ENCODE peak calls at places on chromosomes 4 and X, in eight cellular contexts. R, E, X, M, G, Q, J and D are unnamed samples.

GRCh38 chrX:153926863-153927685 is 1.0 kb upstream of the ARHGAP4 start:
- DNase-seq in X (peak), Q (peak), R (no peak), J (peak), E (no peak), G (peak), M (peak), D (peak)

GRCh38 chr4:87117730-87118075 is 102.7 kb downstream of the KLHL8 start:
- DNase-seq in G (no peak), X (no peak), Q (no peak), J (no peak), M (no peak), R (no peak), E (no peak), D (no peak)

GRCh38 chr4:673349-674091 is 556 bp downstream of the ATP5ME start:
- DNase-seq in M (peak), R (no peak), Q (no peak), G (no peak), J (no peak), X (no peak), E (no peak), D (peak)

GRCh38 chr4:3270141-3270611 is 21.2 kb downstream of the MSANTD1 start:
- DNase-seq in E (peak), J (no peak), Q (no peak), X (no peak), G (no peak), M (no peak), R (no peak), D (no peak)

GRCh38 chr4:33369366-33369899 is 2649.3 kb downstream of the PCDH7 start:
- DNase-seq in M (peak), R (no peak), J (peak), E (no peak), Q (no peak), X (no peak), G (no peak), D (no peak)

GRCh38 chr4:109465065-109465464 is 31.4 kb downstream of the SEC24B start:
- DNase-seq in E (no peak), G (no peak), Q (no peak), R (no peak), M (no peak), X (no peak), J (no peak), D (no peak)

GRCh38 chr4:163554870-163555465 is 60.5 kb downstream of the TMA16 start:
- DNase-seq in M (peak), R (no peak), G (no peak), J (peak), Q (no peak), E (no peak), X (no peak), D (peak)

GRCh38 chr4:156999175-156999517 is 27.5 kb upstream of the PDGFC start:
- DNase-seq in R (peak), G (no peak), X (no peak), M (peak), Q (no peak), J (peak), E (no peak), D (peak)

GRCh38 chrX:153907456-153907855 is 3.0 kb downstream of the AVPR2 start:
- DNase-seq in E (no peak), G (no peak), X (no peak), M (no peak), Q (no peak), J (no peak), R (no peak), D (no peak)

GRCh38 chrX:153650959-153651358 is 4.0 kb downstream of the DUSP9 start:
- DNase-seq in Q (no peak), G (no peak), J (no peak), R (no peak), E (no peak), X (no peak), M (no peak), D (peak)

GRCh38 chr4:84814100-84814750 is 152.3 kb downstream of the WDFY3 start:
- DNase-seq in Q (no peak), R (peak), J (peak), E (no peak), G (no peak), M (peak), X (no peak), D (no peak)

GRCh38 chr4:43014266-43014665 is 121.8 kb downstream of the GRXCR1 start:
- DNase-seq in R (no peak), X (no peak), M (no peak), Q (no peak), J (no peak), G (no peak), E (no peak), D (no peak)

GRCh38 chrX:46588263-46588662 is 14.7 kb downstream of the CHST7 start:
- DNase-seq in J (peak), Q (no peak), M (peak), R (peak), E (no peak), G (no peak), X (peak), D (no peak)

GRCh38 chrX:9656871-9657270 is 108.8 kb downstream of the GPR143 start:
- DNase-seq in Q (no peak), M (no peak), J (no peak), X (no peak), R (no peak), G (no peak), E (no peak), D (no peak)

GRCh38 chr4:186557486-186557885 is 2.1 kb upstream of the MTNR1A start:
- DNase-seq in G (no peak), X (no peak), E (no peak), M (peak), R (no peak), Q (no peak), J (peak), D (no peak)